ENCODE peak calls at places on chromosomes 3 and 15, in eight cellular contexts. S, Y, K, H, A, I, P and M are unnamed samples.

GRCh38 chr15:39581501-39582285 is 814 bp downstream of the THBS1 start:
- DNase-seq in I (peak; percentile 76), S (no peak), Y (no peak), P (no peak), A (no peak), K (peak; percentile 87), H (peak; percentile 54), M (peak; percentile 27)

GRCh38 chr3:24686764-24687163 is 192.1 kb upstream of the THRB start:
- DNase-seq in A (no peak), Y (no peak), P (no peak), K (no peak), H (no peak), S (no peak), I (no peak), M (no peak)

GRCh38 chr15:39434751-39435238 is 146.1 kb upstream of the THBS1 start:
- DNase-seq in I (no peak), A (no peak), S (no peak), H (peak; percentile 43), P (no peak), Y (no peak), K (no peak), M (no peak)

GRCh38 chr3:53495091-53495517 is 693 bp downstream of the CACNA1D start:
- DNase-seq in S (no peak), A (no peak), Y (no peak), P (no peak), I (no peak), K (no peak), H (peak; percentile 47), M (no peak)

GRCh38 chr15:101615986-101616848 is 36.0 kb downstream of the TM2D3 start:
- DNase-seq in A (no peak), K (peak; percentile 63), I (no peak), P (no peak), Y (no peak), H (peak; percentile 77), S (no peak), M (no peak)

GRCh38 chr3:195609229-195609628 is 25.5 kb upstream of the APOD start:
- DNase-seq in Y (no peak), S (no peak), P (no peak), H (no peak), K (peak; percentile 5), I (no peak), A (no peak), M (no peak)

GRCh38 chr3:168847293-168847883 is 751.7 kb upstream of the GOLIM4 start:
- DNase-seq in H (peak; percentile 12), Y (no peak), P (no peak), A (no peak), K (no peak), I (no peak), S (peak; percentile 44), M (no peak)

GRCh38 chr3:159881828-159882309 is 106.8 kb upstream of the IL12A start:
- DNase-seq in H (no peak), S (no peak), A (no peak), P (no peak), I (peak; percentile 51), K (no peak), Y (no peak), M (no peak)

GRCh38 chr3:157167371-157167770 is 7.4 kb upstream of the CCNL1 start:
- DNase-seq in H (no peak), A (no peak), S (no peak), K (no peak), Y (no peak), P (no peak), I (no peak), M (no peak)

GRCh38 chr15:85649372-85649771 is 145.4 kb downstream of the KLHL25 start:
- DNase-seq in S (no peak), Y (no peak), P (no peak), K (no peak), I (no peak), H (no peak), A (peak; percentile 36), M (no peak)

GRCh38 chr3:195064300-195064931 is 206.5 kb downstream of the XXYLT1 start:
- DNase-seq in Y (no peak), P (no peak), A (no peak), H (no peak), S (peak; percentile 80), K (no peak), I (peak; percentile 12), M (no peak)

DNA sequence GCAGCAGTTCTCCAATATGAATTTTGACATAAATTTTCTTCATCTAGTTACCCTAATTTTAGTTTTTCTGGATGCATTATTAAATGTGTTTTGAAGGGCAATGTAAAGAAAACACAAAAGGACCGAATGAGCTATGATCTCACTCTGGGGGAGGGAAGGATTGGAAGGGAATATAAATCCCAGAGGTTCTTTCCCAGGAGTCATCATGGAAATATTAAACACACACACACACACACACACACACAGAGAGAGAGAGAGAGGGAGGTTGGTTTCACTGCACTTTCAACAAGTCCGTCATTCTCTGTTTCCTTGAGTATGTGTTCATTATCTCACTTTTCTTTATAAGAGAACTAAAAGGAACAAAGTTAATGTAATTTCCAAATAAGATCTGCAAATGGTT is 70.7 kb upstream of the DCBLD2 start:
- DNase-seq in S (no peak), Y (no peak), I (no peak), H (no peak), K (no peak), A (no peak), P (no peak), M (no peak)
- TF ChIP-seq CTCF in S (no peak), Y (no peak), I (no peak), H (no peak), K (no peak), A (no peak), P (no peak), M (no peak)

GRCh38 chr15:48718646-48719045 is 73.1 kb upstream of the FBN1 start:
- DNase-seq in A (no peak), Y (no peak), K (no peak), P (no peak), H (no peak), S (no peak), I (no peak), M (no peak)
- TF ChIP-seq CTCF in A (no peak), Y (no peak), K (no peak), P (no peak), H (no peak), S (no peak), I (no peak), M (no peak)

GRCh38 chr15:57541805-57542504 is 49.7 kb upstream of the MYZAP start:
- DNase-seq in H (peak; percentile 76), Y (peak; percentile 70), A (no peak), P (no peak), K (peak; percentile 85), I (peak; percentile 64), S (peak; percentile 42), M (peak; percentile 47)

GRCh38 chr15:57541271-57541670 is 50.4 kb upstream of the MYZAP start:
- DNase-seq in I (no peak), P (no peak), K (no peak), H (no peak), S (no peak), Y (no peak), A (no peak), M (no peak)

GRCh38 chr15:57540736-57541135 is 51.0 kb upstream of the MYZAP start:
- DNase-seq in P (no peak), I (no peak), H (no peak), S (no peak), A (no peak), Y (no peak), K (no peak), M (no peak)

GRCh38 chr15:57544840-57545239 is 46.9 kb upstream of the MYZAP start:
- DNase-seq in A (no peak), Y (no peak), S (no peak), I (no peak), H (no peak), P (no peak), K (no peak), M (no peak)

DNA sequence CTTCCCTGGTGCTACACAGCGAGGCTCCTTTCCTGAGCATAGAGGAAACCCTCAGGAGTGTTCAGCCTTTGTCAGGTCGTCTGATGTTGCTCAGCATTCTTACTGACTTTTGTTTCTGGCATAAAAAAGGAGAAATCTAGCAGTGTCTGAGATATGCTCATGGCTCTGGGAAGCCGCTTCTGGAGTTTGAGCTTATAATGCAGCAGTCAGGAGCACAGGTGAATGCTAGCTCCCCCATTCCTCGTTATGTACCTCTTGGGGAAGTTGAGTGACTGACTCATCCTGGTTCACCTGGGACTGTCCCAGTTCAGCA is 49.2 kb upstream of the MYZAP start:
- DNase-seq in Y (no peak), H (no peak), S (no peak), A (no peak), P (no peak), I (no peak), K (no peak), M (no peak)
- TF ChIP-seq CTCF in Y (no peak), H (no peak), S (peak; percentile 66), A (peak; percentile 60), P (no peak), I (peak; percentile 4), K (peak; percentile 5), M (peak; percentile 5)

GRCh38 chr3:126751611-126752302 is 47.7 kb downstream of the CHCHD6 start:
- DNase-seq in I (no peak), Y (no peak), P (no peak), H (no peak), A (no peak), K (no peak), S (no peak), M (no peak)

GRCh38 chr3:126750760-126751129 is 46.7 kb downstream of the CHCHD6 start:
- DNase-seq in K (no peak), H (peak; percentile 53), I (no peak), S (no peak), P (no peak), Y (no peak), A (no peak), M (no peak)

GRCh38 chr3:126752303-126753190 is 48.5 kb downstream of the CHCHD6 start:
- DNase-seq in K (peak; percentile 69), P (peak; percentile 69), I (peak; percentile 84), H (peak; percentile 82), Y (peak; percentile 60), S (peak; percentile 66), A (peak; percentile 36), M (peak; percentile 69)

GRCh38 chr3:126755866-126756265 is 51.8 kb downstream of the CHCHD6 start:
- DNase-seq in S (no peak), A (no peak), I (no peak), K (no peak), P (no peak), Y (no peak), H (no peak), M (no peak)

DNA sequence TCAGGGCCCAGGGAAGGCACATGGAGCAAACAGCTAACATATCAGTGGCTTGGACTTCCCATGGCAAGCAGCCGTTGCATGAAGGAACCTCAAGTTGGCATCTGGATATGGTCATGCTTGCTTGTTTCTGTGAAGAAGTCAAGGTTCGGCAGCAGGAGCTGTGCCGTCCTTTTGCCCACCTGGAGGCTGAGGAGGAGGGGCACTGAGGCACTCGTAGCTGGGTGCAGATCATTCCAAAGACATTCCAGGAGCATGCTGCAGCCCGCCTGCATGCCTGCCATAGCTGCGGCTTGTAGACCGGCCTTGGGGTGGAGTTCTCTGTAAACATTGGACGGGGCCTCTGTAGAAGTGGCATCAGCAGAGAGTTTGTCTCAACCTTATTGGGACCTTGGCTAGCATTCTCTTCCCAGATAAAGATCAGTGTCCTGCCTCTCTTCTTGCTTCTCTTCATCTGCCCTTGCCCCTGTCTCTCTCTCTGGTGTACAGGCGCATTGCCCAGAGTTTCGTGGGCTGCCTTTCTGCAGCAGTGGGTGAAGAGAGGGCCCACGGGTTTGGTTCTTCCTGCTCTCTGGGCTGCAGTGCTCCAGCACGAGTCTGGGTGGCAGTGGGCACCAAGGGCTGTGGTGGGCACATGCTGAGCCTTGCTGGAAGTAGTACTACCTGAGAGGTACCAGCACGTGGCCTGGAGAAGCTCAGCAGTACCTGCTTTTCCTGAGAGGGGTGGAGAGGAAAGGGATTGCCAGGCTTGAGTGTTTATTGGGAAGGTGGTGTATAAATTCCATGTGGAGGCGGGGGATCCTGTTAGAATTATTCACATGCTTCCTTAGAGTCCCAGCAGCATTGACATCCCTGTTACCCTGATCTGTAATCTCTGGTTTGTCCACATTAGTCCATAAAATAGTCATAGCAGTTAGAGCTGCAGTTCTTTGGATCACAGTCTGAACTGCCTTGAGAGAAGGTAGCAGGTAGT is 49.4 kb downstream of the CHCHD6 start:
- DNase-seq in H (no peak), P (no peak), K (no peak), Y (no peak), A (no peak), I (peak; percentile 76), S (no peak), M (no peak)
- TF ChIP-seq CTCF in H (no peak), P (no peak), K (no peak), Y (no peak), A (no peak), I (no peak), S (no peak), M (no peak)